ENCODE peak calls at places on chromosomes 11 and 22, in nine cellular contexts. One of them, this sample, is unnamed.

GRCh38 chr11:109343242-109343641 is 78.7 kb upstream of the C11orf87 start:
- DNase-seq in nephron progenitor cell: no peak
- DNase-seq in IMR-90: no peak
- DNase-seq in kidney epithelial cell: no peak
- DNase-seq in ovary: no peak
- DNase-seq in body of pancreas: no peak
- DNase-seq in heart right ventricle: no peak
- DNase-seq in neural crest cell: no peak
- DNase-seq in AG09309: no peak
- DNase-seq in this sample: no peak

GRCh38 chr11:34126959-34127848 is 21.8 kb downstream of the NAT10 start:
- DNase-seq in nephron progenitor cell: no peak
- DNase-seq in IMR-90: peak
- DNase-seq in kidney epithelial cell: no peak
- DNase-seq in ovary: no peak
- DNase-seq in body of pancreas: no peak
- DNase-seq in heart right ventricle: no peak
- DNase-seq in neural crest cell: no peak
- DNase-seq in AG09309: no peak
- DNase-seq in this sample: no peak

GRCh38 chr11:120326845-120327281 is 1.8 kb downstream of the TLCD5 start:
- DNase-seq in nephron progenitor cell: no peak
- DNase-seq in IMR-90: peak
- DNase-seq in kidney epithelial cell: no peak
- DNase-seq in ovary: no peak
- DNase-seq in body of pancreas: peak
- DNase-seq in heart right ventricle: no peak
- DNase-seq in neural crest cell: no peak
- DNase-seq in AG09309: no peak
- DNase-seq in this sample: no peak

GRCh38 chr11:16191852-16192240 is 164.5 kb downstream of the SOX6 start:
- DNase-seq in nephron progenitor cell: peak
- DNase-seq in IMR-90: no peak
- DNase-seq in kidney epithelial cell: no peak
- DNase-seq in ovary: no peak
- DNase-seq in body of pancreas: no peak
- DNase-seq in heart right ventricle: no peak
- DNase-seq in neural crest cell: no peak
- DNase-seq in AG09309: no peak
- DNase-seq in this sample: no peak

GRCh38 chr11:121394785-121395184 is 57.3 kb upstream of the SORL1 start:
- DNase-seq in nephron progenitor cell: no peak
- DNase-seq in IMR-90: no peak
- DNase-seq in kidney epithelial cell: no peak
- DNase-seq in ovary: no peak
- DNase-seq in body of pancreas: no peak
- DNase-seq in heart right ventricle: no peak
- DNase-seq in neural crest cell: no peak
- DNase-seq in AG09309: no peak
- DNase-seq in this sample: no peak

GRCh38 chr11:120525285-120526085 is 13.9 kb downstream of the GRIK4 start:
- DNase-seq in nephron progenitor cell: no peak
- DNase-seq in IMR-90: no peak
- DNase-seq in kidney epithelial cell: no peak
- DNase-seq in ovary: peak
- DNase-seq in body of pancreas: no peak
- DNase-seq in heart right ventricle: no peak
- DNase-seq in neural crest cell: no peak
- DNase-seq in AG09309: no peak
- DNase-seq in this sample: no peak

GRCh38 chr11:117020287-117020686 is 77.9 kb downstream of the SIK3 start:
- DNase-seq in nephron progenitor cell: no peak
- DNase-seq in IMR-90: no peak
- DNase-seq in kidney epithelial cell: no peak
- DNase-seq in ovary: no peak
- DNase-seq in body of pancreas: no peak
- DNase-seq in heart right ventricle: no peak
- DNase-seq in neural crest cell: no peak
- DNase-seq in AG09309: no peak
- DNase-seq in this sample: no peak

GRCh38 chr11:10273738-10274137 is 20.3 kb downstream of the SBF2 start:
- DNase-seq in nephron progenitor cell: no peak
- DNase-seq in IMR-90: no peak
- DNase-seq in kidney epithelial cell: no peak
- DNase-seq in ovary: no peak
- DNase-seq in body of pancreas: no peak
- DNase-seq in heart right ventricle: no peak
- DNase-seq in neural crest cell: no peak
- DNase-seq in AG09309: no peak
- DNase-seq in this sample: no peak

GRCh38 chr11:131579932-131580387 is 209.5 kb downstream of the NTM start:
- DNase-seq in nephron progenitor cell: peak
- DNase-seq in IMR-90: peak
- DNase-seq in kidney epithelial cell: no peak
- DNase-seq in ovary: no peak
- DNase-seq in body of pancreas: peak
- DNase-seq in heart right ventricle: no peak
- DNase-seq in neural crest cell: peak
- DNase-seq in AG09309: peak
- DNase-seq in this sample: no peak

GRCh38 chr11:90635145-90635544 is 412.3 kb upstream of the CHORDC1 start:
- DNase-seq in nephron progenitor cell: no peak
- DNase-seq in IMR-90: no peak
- DNase-seq in kidney epithelial cell: no peak
- DNase-seq in ovary: no peak
- DNase-seq in body of pancreas: no peak
- DNase-seq in heart right ventricle: no peak
- DNase-seq in neural crest cell: no peak
- DNase-seq in AG09309: no peak
- DNase-seq in this sample: no peak

GRCh38 chr11:90635886-90636285 is 413.0 kb upstream of the CHORDC1 start:
- DNase-seq in nephron progenitor cell: no peak
- DNase-seq in IMR-90: no peak
- DNase-seq in kidney epithelial cell: no peak
- DNase-seq in ovary: no peak
- DNase-seq in body of pancreas: no peak
- DNase-seq in heart right ventricle: no peak
- DNase-seq in neural crest cell: no peak
- DNase-seq in AG09309: no peak
- DNase-seq in this sample: no peak

DNA sequence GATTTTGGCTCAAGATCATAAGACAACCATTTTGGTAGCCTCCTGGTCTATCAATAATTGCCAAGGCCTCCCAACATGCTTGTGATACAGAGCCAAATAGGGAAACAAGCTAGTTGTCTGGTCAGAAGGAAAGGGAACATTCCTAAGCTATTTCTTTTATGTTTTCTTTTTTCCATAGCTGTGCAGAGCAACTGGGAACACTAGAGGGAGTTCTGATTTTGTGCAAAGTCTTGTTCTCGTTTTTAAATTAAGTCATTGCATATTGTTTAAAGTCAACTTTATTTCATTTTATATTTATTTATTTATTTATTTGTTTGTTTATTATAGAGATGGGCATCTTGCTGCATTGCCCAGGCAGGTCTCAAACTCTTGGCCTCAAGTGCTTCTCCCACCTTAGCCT is 416.8 kb upstream of the CHORDC1 start:
- DNase-seq in nephron progenitor cell: no peak
- DNase-seq in IMR-90: no peak
- DNase-seq in kidney epithelial cell: no peak
- DNase-seq in ovary: no peak
- DNase-seq in body of pancreas: no peak
- DNase-seq in heart right ventricle: no peak
- DNase-seq in neural crest cell: no peak
- DNase-seq in AG09309: no peak
- DNase-seq in this sample: no peak
- TF ChIP-seq CTCF in nephron progenitor cell: peak
- TF ChIP-seq CTCF in IMR-90: no peak
- TF ChIP-seq CTCF in kidney epithelial cell: peak
- TF ChIP-seq CTCF in ovary: no peak
- TF ChIP-seq CTCF in body of pancreas: no peak
- TF ChIP-seq CTCF in heart right ventricle: peak
- TF ChIP-seq CTCF in neural crest cell: peak
- TF ChIP-seq CTCF in AG09309: no peak
- TF ChIP-seq CTCF in this sample: no peak

GRCh38 chr22:17095538-17095937 is 10.7 kb downstream of the IL17RA start:
- DNase-seq in nephron progenitor cell: peak
- DNase-seq in IMR-90: no peak
- DNase-seq in kidney epithelial cell: no peak
- DNase-seq in ovary: no peak
- DNase-seq in body of pancreas: no peak
- DNase-seq in heart right ventricle: no peak
- DNase-seq in neural crest cell: no peak
- DNase-seq in AG09309: no peak
- DNase-seq in this sample: no peak
- TF ChIP-seq CTCF in nephron progenitor cell: peak
- TF ChIP-seq CTCF in IMR-90: peak
- TF ChIP-seq CTCF in kidney epithelial cell: peak
- TF ChIP-seq CTCF in ovary: no peak
- TF ChIP-seq CTCF in body of pancreas: no peak
- TF ChIP-seq CTCF in heart right ventricle: no peak
- TF ChIP-seq CTCF in neural crest cell: peak
- TF ChIP-seq CTCF in AG09309: peak
- TF ChIP-seq CTCF in this sample: peak

GRCh38 chr11:67440229-67441081 is 2.8 kb downstream of the CORO1B start:
- DNase-seq in nephron progenitor cell: no peak
- DNase-seq in IMR-90: no peak
- DNase-seq in kidney epithelial cell: no peak
- DNase-seq in ovary: no peak
- DNase-seq in body of pancreas: no peak
- DNase-seq in heart right ventricle: no peak
- DNase-seq in neural crest cell: no peak
- DNase-seq in AG09309: no peak
- DNase-seq in this sample: no peak
- TF ChIP-seq CTCF in nephron progenitor cell: no peak
- TF ChIP-seq CTCF in IMR-90: no peak
- TF ChIP-seq CTCF in kidney epithelial cell: no peak
- TF ChIP-seq CTCF in ovary: no peak
- TF ChIP-seq CTCF in body of pancreas: no peak
- TF ChIP-seq CTCF in heart right ventricle: no peak
- TF ChIP-seq CTCF in neural crest cell: no peak
- TF ChIP-seq CTCF in AG09309: no peak
- TF ChIP-seq CTCF in this sample: no peak

GRCh38 chr11:122756417-122756816 is 81.9 kb upstream of the CRTAM start:
- DNase-seq in nephron progenitor cell: no peak
- DNase-seq in IMR-90: no peak
- DNase-seq in kidney epithelial cell: no peak
- DNase-seq in ovary: no peak
- DNase-seq in body of pancreas: peak
- DNase-seq in heart right ventricle: peak
- DNase-seq in neural crest cell: no peak
- DNase-seq in AG09309: no peak
- DNase-seq in this sample: no peak
- TF ChIP-seq CTCF in nephron progenitor cell: no peak
- TF ChIP-seq CTCF in IMR-90: no peak
- TF ChIP-seq CTCF in kidney epithelial cell: no peak
- TF ChIP-seq CTCF in ovary: no peak
- TF ChIP-seq CTCF in body of pancreas: no peak
- TF ChIP-seq CTCF in heart right ventricle: peak
- TF ChIP-seq CTCF in neural crest cell: no peak
- TF ChIP-seq CTCF in AG09309: no peak
- TF ChIP-seq CTCF in this sample: no peak

DNA sequence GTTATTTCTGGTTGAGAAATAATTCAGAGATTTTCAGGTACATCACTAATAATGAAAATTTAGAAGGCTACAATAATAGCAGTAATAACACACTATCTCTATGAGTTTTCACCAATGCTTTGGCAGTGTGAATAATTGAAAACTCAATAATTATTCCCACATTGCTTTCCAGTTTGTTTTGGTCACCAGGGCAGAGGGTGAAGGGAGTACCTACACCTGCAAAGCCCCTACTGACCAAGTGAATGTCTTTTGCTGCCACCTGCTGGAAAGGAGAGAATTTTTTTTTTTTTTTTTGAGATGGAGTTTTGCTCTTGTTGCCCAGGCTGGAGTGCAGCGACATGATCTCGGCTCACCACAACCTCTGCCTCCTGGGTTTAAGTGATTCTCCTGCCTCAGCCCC is 3.2 kb downstream of the NELL1 start:
- DNase-seq in nephron progenitor cell: no peak
- DNase-seq in IMR-90: no peak
- DNase-seq in kidney epithelial cell: no peak
- DNase-seq in ovary: no peak
- DNase-seq in body of pancreas: no peak
- DNase-seq in heart right ventricle: no peak
- DNase-seq in neural crest cell: no peak
- DNase-seq in AG09309: no peak
- DNase-seq in this sample: no peak
- TF ChIP-seq CTCF in nephron progenitor cell: peak
- TF ChIP-seq CTCF in IMR-90: peak
- TF ChIP-seq CTCF in kidney epithelial cell: peak
- TF ChIP-seq CTCF in ovary: no peak
- TF ChIP-seq CTCF in body of pancreas: no peak
- TF ChIP-seq CTCF in heart right ventricle: peak
- TF ChIP-seq CTCF in neural crest cell: peak
- TF ChIP-seq CTCF in AG09309: peak
- TF ChIP-seq CTCF in this sample: peak

DNA sequence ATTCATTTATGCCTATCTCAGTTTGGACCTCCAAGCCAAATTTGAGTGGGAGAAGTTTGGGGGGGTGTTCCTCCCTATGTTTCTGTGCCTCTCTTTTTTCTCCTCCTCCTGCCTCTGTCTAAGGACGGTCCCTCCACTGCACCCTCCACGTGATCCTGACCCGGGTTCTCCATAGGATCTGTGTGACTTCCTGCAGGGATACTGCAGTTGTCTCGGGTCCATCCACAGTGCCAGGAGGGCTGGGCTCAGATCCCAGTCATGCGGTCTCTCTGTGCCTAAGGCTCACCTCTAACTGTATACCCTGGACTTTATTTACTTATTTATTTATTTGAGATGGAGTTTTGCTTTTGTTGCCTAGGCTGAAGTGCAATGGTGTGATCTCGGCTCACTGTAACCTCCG is 1354.5 kb downstream of the BRD1 start:
- DNase-seq in nephron progenitor cell: no peak
- DNase-seq in IMR-90: no peak
- DNase-seq in kidney epithelial cell: no peak
- DNase-seq in ovary: no peak
- DNase-seq in body of pancreas: no peak
- DNase-seq in heart right ventricle: no peak
- DNase-seq in neural crest cell: no peak
- DNase-seq in AG09309: no peak
- DNase-seq in this sample: no peak
- TF ChIP-seq CTCF in nephron progenitor cell: no peak
- TF ChIP-seq CTCF in IMR-90: no peak
- TF ChIP-seq CTCF in kidney epithelial cell: no peak
- TF ChIP-seq CTCF in ovary: no peak
- TF ChIP-seq CTCF in body of pancreas: no peak
- TF ChIP-seq CTCF in heart right ventricle: no peak
- TF ChIP-seq CTCF in neural crest cell: no peak
- TF ChIP-seq CTCF in AG09309: no peak
- TF ChIP-seq CTCF in this sample: no peak